ENCODE peak calls at places on chromosomes 1 and 21, in four cellular contexts. R, N, Z and K are unnamed samples.

GRCh38 chr1:53066433-53066832 is 4.4 kb downstream of the PODN start:
- DNase-seq in Z (no peak), N (no peak), R (no peak), K (no peak)

GRCh38 chr1:160256396-160257046 is 5.8 kb downstream of the DCAF8 start:
- DNase-seq in Z (no peak), N (no peak), R (no peak), K (no peak)

GRCh38 chr1:47578026-47578861 is 140.4 kb downstream of the FOXD2 start:
- DNase-seq in Z (peak), N (no peak), R (no peak), K (no peak)

GRCh38 chr1:63739452-63739851 is 34.4 kb upstream of the ROR1 start:
- DNase-seq in N (no peak), R (no peak), Z (no peak), K (no peak)

GRCh38 chr1:27602510-27603319 is 1.2 kb downstream of the AHDC1 start:
- DNase-seq in N (peak), R (peak), Z (peak), K (no peak)

GRCh38 chr21:28856588-28857250 is 136.0 kb downstream of the LTN1 start:
- DNase-seq in N (no peak), Z (no peak), R (no peak), K (no peak)

GRCh38 chr1:42931911-42932422 is 26.7 kb downstream of the SLC2A1 start:
- DNase-seq in Z (no peak), N (no peak), R (peak), K (peak)

GRCh38 chr1:222909586-222909985 is 94.7 kb downstream of the DISP1 start:
- DNase-seq in Z (peak), N (no peak), R (no peak), K (no peak)

GRCh38 chr1:177329871-177330270 is 159.1 kb downstream of the BRINP2 start:
- DNase-seq in Z (no peak), R (no peak), N (no peak), K (no peak)

GRCh38 chr1:99613716-99614115 is 32.2 kb upstream of the PALMD start:
- DNase-seq in N (no peak), R (no peak), Z (no peak), K (no peak)

GRCh38 chr21:41333752-41334151 is 17.2 kb downstream of the FAM3B start:
- DNase-seq in R (no peak), Z (no peak), N (no peak), K (no peak)

GRCh38 chr1:26190373-26190987 is at the start of gene CATSPER4:
- DNase-seq in R (no peak), N (no peak), Z (no peak), K (no peak)

GRCh38 chr1:63498106-63498505 is 24.9 kb downstream of the ITGB3BP start:
- DNase-seq in R (no peak), Z (no peak), N (no peak), K (no peak)

GRCh38 chr1:165481820-165482532 is 37.0 kb upstream of the RXRG start:
- DNase-seq in Z (peak), N (no peak), R (peak), K (no peak)

GRCh38 chr1:30533796-30534550 is 189.4 kb downstream of the MATN1 start:
- DNase-seq in N (no peak), Z (no peak), R (no peak), K (no peak)

GRCh38 chr1:94865369-94865768 is 45.2 kb downstream of the SLC44A3 start:
- DNase-seq in N (peak), Z (no peak), R (no peak), K (no peak)

GRCh38 chr1:218813247-218813646 is 360.4 kb upstream of the LYPLAL1 start:
- DNase-seq in R (no peak), Z (no peak), N (no peak), K (no peak)

GRCh38 chr1:167715653-167716302 is 6.0 kb upstream of the MPZL1 start:
- DNase-seq in R (no peak), N (no peak), Z (no peak), K (no peak)

GRCh38 chr1:245587435-245588105 is 432.8 kb downstream of the KIF26B start:
- DNase-seq in N (no peak), Z (no peak), R (no peak), K (no peak)

GRCh38 chr1:7646981-7647901 is 123.9 kb upstream of the VAMP3 start:
- DNase-seq in R (peak), N (peak), Z (peak), K (peak)

GRCh38 chr1:192529811-192530210 is 45.8 kb upstream of the RGS1 start:
- DNase-seq in R (no peak), N (no peak), Z (no peak), K (no peak)

GRCh38 chr1:237239248-237239647 is 197.3 kb downstream of the RYR2 start:
- DNase-seq in N (no peak), Z (no peak), R (no peak), K (no peak)

GRCh38 chr1:234468580-234468979 is 10.4 kb downstream of the TARBP1 start:
- DNase-seq in Z (no peak), N (no peak), R (no peak), K (no peak)

GRCh38 chr1:25661043-25661807 is 44.6 kb downstream of the MAN1C1 start:
- DNase-seq in R (no peak), Z (no peak), N (no peak), K (no peak)

GRCh38 chr1:200139661-200140250 is 112.2 kb downstream of the NR5A2 start:
- DNase-seq in Z (peak), R (peak), N (no peak), K (no peak)
- TF ChIP-seq CTCF in Z (peak), R (peak), N (peak), K (peak)

GRCh38 chr21:26191609-26192008 is 21.0 kb upstream of the APP start:
- DNase-seq in N (no peak), R (no peak), Z (no peak), K (no peak)

GRCh38 chr21:26188422-26188821 is 17.9 kb upstream of the APP start:
- DNase-seq in R (no peak), Z (no peak), N (no peak), K (no peak)

GRCh38 chr21:26199471-26199870 is 28.9 kb upstream of the APP start:
- DNase-seq in Z (no peak), N (no peak), R (no peak), K (no peak)

GRCh38 chr21:26194811-26195251 is 24.3 kb upstream of the APP start:
- DNase-seq in N (no peak), Z (no peak), R (no peak), K (no peak)

GRCh38 chr21:26194326-26194725 is 23.8 kb upstream of the APP start:
- DNase-seq in Z (no peak), N (no peak), R (no peak), K (no peak)
- H3K4me3 ChIP-seq in Z (no peak), N (no peak), R (no peak), K (no peak)

GRCh38 chr1:216961516-216961915 is 238.3 kb upstream of the ESRRG start:
- DNase-seq in R (no peak), Z (no peak), N (no peak), K (no peak)
- TF ChIP-seq CTCF in R (no peak), Z (no peak), N (no peak), K (no peak)

GRCh38 chr1:38029725-38030511 is 16.7 kb downstream of the POU3F1 start:
- DNase-seq in Z (peak), N (peak), R (peak), K (peak)
- H3K4me3 ChIP-seq in Z (no peak), N (no peak), R (peak), K (no peak)

DNA sequence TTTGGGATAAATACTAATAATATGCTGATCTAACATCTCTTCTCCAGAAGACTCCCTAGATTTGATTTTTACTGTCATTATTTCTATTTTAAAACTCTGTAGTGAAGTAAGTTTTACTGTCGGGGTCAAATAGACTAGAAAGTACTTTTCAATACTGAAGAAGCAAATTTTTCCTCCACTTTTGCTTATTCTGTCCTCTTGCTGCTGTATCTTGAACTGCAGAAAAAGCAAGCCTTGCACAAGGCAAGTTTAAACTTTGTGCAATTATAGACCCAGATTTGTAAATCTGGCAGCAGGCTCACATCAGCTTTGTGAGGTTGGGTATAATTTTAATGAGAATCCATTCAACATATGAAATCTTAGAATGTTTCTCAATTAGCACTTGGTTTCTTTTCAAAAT is 151.1 kb upstream of the ETS2 start:
- DNase-seq in Z (no peak), N (no peak), R (no peak), K (no peak)
- TF ChIP-seq CTCF in Z (no peak), N (no peak), R (no peak), K (no peak)

GRCh38 chr1:202578565-202578964 is 131.7 kb downstream of the SYT2 start:
- DNase-seq in Z (no peak), N (no peak), R (no peak), K (no peak)
- H3K4me3 ChIP-seq in Z (no peak), N (no peak), R (no peak), K (no peak)

DNA sequence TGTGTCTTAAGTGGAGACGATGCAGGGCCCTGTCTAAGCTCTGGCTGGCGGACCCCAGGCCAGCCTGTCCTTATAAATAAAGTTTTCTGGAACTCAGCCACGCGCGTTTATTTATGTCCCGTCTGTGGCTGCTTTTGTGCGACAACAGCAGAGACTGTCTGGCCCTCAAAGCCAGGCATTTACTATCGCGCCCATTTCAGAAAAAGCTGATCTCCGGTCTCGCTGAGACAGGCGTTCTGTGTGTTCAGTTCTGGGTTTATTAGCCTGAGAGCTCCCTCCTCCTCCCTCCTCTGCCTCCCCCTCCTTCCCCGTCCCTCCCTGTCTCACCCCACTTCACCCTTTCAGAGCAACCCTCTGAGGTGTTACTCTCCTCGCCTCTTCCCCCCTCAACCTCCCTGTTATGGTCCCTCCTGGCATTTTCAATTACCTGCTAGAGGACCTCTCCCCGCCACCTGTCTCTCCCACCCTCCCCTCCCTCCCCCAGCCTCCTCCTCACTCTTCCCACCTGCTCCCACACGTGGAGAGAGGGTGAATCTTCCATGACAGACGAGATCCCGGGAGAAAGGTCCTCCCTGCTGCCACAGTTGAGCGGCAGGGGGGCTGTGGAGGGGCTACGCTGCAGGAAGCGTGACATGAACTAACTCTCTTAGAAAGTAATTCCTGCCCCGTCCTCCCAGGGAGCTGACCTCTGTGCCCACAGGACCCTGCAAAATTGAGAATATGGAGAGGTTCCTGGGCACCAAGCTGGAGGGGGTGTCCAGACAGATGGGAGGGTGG is 59.9 kb downstream of the SPSB1 start:
- DNase-seq in Z (no peak), R (no peak), N (no peak), K (no peak)
- TF ChIP-seq CTCF in Z (no peak), R (no peak), N (no peak), K (no peak)

GRCh38 chr1:153881764-153882163 is 41.0 kb downstream of the GATAD2B start:
- DNase-seq in R (no peak), Z (no peak), N (no peak), K (no peak)
- H3K4me3 ChIP-seq in R (no peak), Z (no peak), N (no peak), K (no peak)

DNA sequence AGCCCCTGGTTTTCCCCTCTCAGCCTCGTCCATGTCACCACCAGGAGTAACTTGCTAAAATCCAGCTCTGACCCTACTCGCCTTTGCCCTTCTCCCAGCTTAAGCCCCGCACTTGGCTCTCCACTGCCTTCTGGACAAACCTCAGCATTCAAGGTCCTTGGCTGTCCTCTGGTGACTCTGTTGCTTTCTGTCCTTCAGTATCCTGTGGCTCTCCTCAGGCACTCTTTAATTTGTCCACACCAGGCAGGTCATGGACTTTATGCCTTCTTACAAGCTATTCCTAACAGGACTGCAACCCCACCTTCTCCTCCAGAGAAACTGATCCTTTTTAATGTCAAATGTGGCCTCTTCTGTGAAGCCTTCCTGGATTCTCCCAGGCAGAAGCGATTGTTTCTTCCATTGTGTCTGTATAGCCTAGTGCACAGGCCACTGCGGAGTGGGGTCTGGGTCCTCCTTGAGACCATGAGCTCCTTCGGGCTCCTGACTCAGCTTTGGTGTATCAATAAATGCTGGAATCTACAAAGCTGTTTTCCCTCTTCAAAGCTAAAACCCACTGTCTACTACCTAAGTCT is 26.7 kb upstream of the CTPS1 start:
- DNase-seq in N (no peak), R (no peak), Z (no peak), K (no peak)
- TF ChIP-seq CTCF in N (no peak), R (no peak), Z (peak), K (no peak)